ENCODE peak calls at places on chromosomes 16 and 17, in five cellular contexts. I is BJ, B is fibroblast of villous mesenchyme, H is WTC11, J is AG09319. S is an unnamed sample.

GRCh38 chr17:67525239-67526135 is 148.4 kb downstream of the PITPNC1 start:
- DNase-seq in B (no peak), J (no peak), H (no peak), I (no peak), S (no peak)

GRCh38 chr16:31427441-31428276 is 501 bp downstream of the COX6A2 start:
- DNase-seq in J (no peak), I (no peak), B (peak; percentile 33), H (peak; percentile 37), S (peak; percentile 29)

GRCh38 chr16:69838417-69838990 is 76.4 kb downstream of the WWP2 start:
- DNase-seq in J (no peak), H (no peak), B (no peak), I (no peak), S (no peak)

GRCh38 chr16:85878407-85878806 is 20.6 kb upstream of the IRF8 start:
- DNase-seq in B (no peak), J (no peak), I (no peak), H (no peak), S (no peak)

GRCh38 chr16:54140057-54140787 is 146.4 kb downstream of the IRX3 start:
- DNase-seq in H (no peak), B (peak; percentile 8), J (no peak), I (no peak), S (peak; percentile 55)

GRCh38 chr17:63832455-63832854 is 5.0 kb upstream of the FTSJ3 start:
- DNase-seq in H (no peak), B (no peak), I (no peak), J (no peak), S (no peak)

GRCh38 chr17:79633154-79633553 is 22.3 kb upstream of the RBFOX3 start:
- DNase-seq in J (no peak), I (no peak), H (peak; percentile 3), B (no peak), S (no peak)

GRCh38 chr16:84115919-84116719 is 623 bp downstream of the MBTPS1 start:
- DNase-seq in B (peak; percentile 68), J (no peak), H (no peak), I (no peak), S (peak; percentile 60)

GRCh38 chr16:73204359-73205152 is 156.6 kb upstream of the ZFHX3 start:
- DNase-seq in B (no peak), J (no peak), I (no peak), H (no peak), S (no peak)

GRCh38 chr16:2527071-2527783 is 4.0 kb downstream of the CEMP1 start:
- DNase-seq in B (no peak), H (no peak), J (no peak), I (no peak), S (no peak)

GRCh38 chr17:59357929-59358328 is 26.5 kb downstream of the YPEL2 start:
- DNase-seq in I (no peak), H (no peak), J (no peak), B (peak; percentile 23), S (peak; percentile 50)

GRCh38 chr16:27824006-27824405 is 239.5 kb downstream of the GSG1L start:
- DNase-seq in H (no peak), I (no peak), B (no peak), J (no peak), S (no peak)

GRCh38 chr16:11386791-11387546 is 41.7 kb downstream of the RMI2 start:
- DNase-seq in J (no peak), I (no peak), B (peak; percentile 29), H (peak; percentile 86), S (peak; percentile 45)

GRCh38 chr17:46960152-46960551 is 18.9 kb downstream of the RPRML start:
- DNase-seq in B (no peak), H (no peak), J (no peak), I (no peak), S (no peak)

GRCh38 chr17:72967263-72967962 is 125.1 kb downstream of the SLC39A11 start:
- DNase-seq in B (no peak), H (no peak), I (no peak), J (no peak), S (no peak)

GRCh38 chr17:6927290-6927844 is 68.5 kb upstream of the ALOX12 start:
- DNase-seq in I (peak; percentile 51), B (peak; percentile 79), H (no peak), J (peak; percentile 55), S (peak; percentile 80)

GRCh38 chr16:8716592-8716991 is 42.2 kb downstream of the ABAT start:
- DNase-seq in H (no peak), J (no peak), I (no peak), B (no peak), S (no peak)

GRCh38 chr17:33012522-33013033 is 20.9 kb downstream of the SPACA3 start:
- DNase-seq in H (no peak), B (peak; percentile 97), I (peak; percentile 51), J (peak; percentile 59), S (peak; percentile 96)

GRCh38 chr17:27602721-27603445 is 28.1 kb upstream of the LGALS9 start:
- DNase-seq in H (peak; percentile 92), B (peak; percentile 64), I (no peak), J (peak; percentile 19), S (peak; percentile 81)
- TF ChIP-seq CTCF in H (peak; percentile 86), B (peak; percentile 96), I (peak; percentile 98), J (peak; percentile 97), S (peak; percentile 98)

DNA sequence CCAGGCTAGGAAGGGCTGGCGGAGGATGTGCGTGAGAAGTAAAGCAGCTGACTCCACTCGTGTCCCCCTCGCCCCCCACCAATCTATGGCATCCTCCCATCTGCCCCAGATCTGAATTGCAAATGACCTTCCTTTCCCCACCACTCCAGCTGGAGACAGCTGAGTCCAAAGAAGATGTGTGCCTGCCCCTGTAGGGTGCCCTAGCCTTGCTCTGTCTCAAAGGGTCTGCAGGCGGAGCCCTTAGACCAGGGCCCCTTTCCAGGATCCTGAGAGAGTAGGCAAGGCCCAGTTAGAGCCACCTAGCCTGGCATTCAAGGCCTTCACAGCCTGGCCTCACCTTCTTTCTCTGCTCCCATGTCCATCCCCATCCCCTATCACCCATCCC is 66.7 kb upstream of the LHX1 start:
- DNase-seq in I (no peak), J (no peak), H (no peak), B (no peak), S (no peak)
- TF ChIP-seq CTCF in I (no peak), J (no peak), H (no peak), B (no peak), S (no peak)

GRCh38 chr17:3891626-3892094 is 1.2 kb downstream of the CAMKK1 start:
- DNase-seq in H (peak; percentile 59), J (no peak), I (no peak), B (no peak), S (no peak)

GRCh38 chr17:3893720-3894116 is 865 bp upstream of the CAMKK1 start:
- DNase-seq in H (no peak), B (no peak), I (no peak), J (no peak), S (no peak)

GRCh38 chr17:3894188-3894587 is 1.3 kb upstream of the CAMKK1 start:
- DNase-seq in B (no peak), H (no peak), J (no peak), I (no peak), S (no peak)

GRCh38 chr17:3892095-3892998 is 506 bp downstream of the CAMKK1 start:
- DNase-seq in J (no peak), H (peak; percentile 64), I (peak; percentile 27), B (peak; percentile 67), S (peak; percentile 51)

DNA sequence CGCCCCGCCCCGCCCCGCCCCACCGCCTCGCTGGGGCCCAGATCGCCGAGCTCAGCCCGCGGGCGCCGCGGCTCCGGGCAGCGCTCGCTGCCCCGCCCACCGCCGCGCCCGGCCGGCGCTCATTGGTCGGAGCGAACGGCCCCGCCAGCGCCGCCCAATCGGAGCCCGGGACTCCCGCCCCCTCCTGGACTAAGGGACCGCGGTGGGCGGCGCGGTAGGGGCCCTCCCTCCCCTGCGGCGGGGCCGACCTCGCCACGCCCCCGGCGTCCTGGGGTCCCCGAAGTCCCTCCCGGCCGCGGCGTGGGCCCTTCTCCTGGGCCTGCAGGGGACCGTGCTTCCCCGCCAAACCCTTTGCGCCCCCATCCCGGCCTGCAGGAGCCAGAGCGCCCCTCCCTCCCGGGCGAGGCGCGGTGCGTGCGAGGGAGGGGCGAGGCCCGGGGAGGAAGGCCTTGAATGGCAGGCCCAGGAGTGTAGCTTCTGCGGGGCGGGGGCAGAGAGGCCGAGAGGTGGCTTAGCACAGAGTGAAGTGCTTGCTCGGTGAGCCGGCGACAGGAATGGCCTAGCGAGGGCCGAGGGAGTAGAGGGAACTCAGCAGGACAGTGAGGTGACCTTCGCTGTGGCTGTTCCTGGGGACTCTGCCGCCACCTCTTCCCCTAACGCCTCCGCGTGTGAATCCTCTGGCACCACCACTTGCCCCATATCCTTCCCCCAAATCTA is at the start of gene CAMKK1:
- DNase-seq in I (no peak), H (peak; percentile 86), B (peak; percentile 74), J (no peak), S (peak; percentile 73)
- TF ChIP-seq CTCF in I (no peak), H (no peak), B (no peak), J (no peak), S (no peak)

GRCh38 chr16:75432828-75433731 is at the start of gene CFDP1:
- DNase-seq in H (peak; percentile 97), B (peak; percentile 94), I (peak; percentile 52), J (peak; percentile 84), S (peak; percentile 96)

GRCh38 chr16:75429621-75430403 is 3.5 kb downstream of the CFDP1 start:
- DNase-seq in I (no peak), B (no peak), J (no peak), H (no peak), S (no peak)

GRCh38 chr16:75433732-75434413 is 570 bp upstream of the CFDP1 start:
- DNase-seq in J (peak; percentile 82), H (peak; percentile 22), B (peak; percentile 97), I (peak; percentile 70), S (peak; percentile 98)
- TF ChIP-seq CTCF in J (no peak), H (no peak), B (no peak), I (no peak), S (no peak)

S was measured in choroid plexus epithelial cell.